ENCODE peak calls at places on chromosome 21, in seven cellular contexts. Y is naive thymus-derived CD4-positive, alpha-beta T cell; D is SJSA1; O is A549; G is H9; J is IMR-90; P is endothelial cell of umbilical vein. L is an unnamed sample. For H3K9me3, the result is how much of the 10 kb centered on the place peaks cover.

GRCh38 chr21:28770867-28771661 is 221.6 kb downstream of the LTN1 start:
- DNase-seq in Y (no peak), D (no peak), O (no peak), G (no peak), J (peak), P (no peak), L (peak)

GRCh38 chr21:27564684-27565280 is 597.9 kb upstream of the ADAMTS5 start:
- DNase-seq in Y (no peak), D (peak), O (no peak), G (peak), J (peak), P (peak), L (no peak)

GRCh38 chr21:27505516-27505915 is 538.6 kb upstream of the ADAMTS5 start:
- DNase-seq in Y (no peak), D (no peak), O (no peak), G (no peak), J (peak), P (no peak), L (no peak)

GRCh38 chr21:15367061-15367626 is 302.3 kb upstream of the NRIP1 start:
- DNase-seq in Y (no peak), D (no peak), O (no peak), G (peak), J (no peak), P (no peak), L (no peak)

GRCh38 chr21:31917108-31917507 is 44.3 kb downstream of the HUNK start:
- DNase-seq in Y (no peak), D (no peak), O (no peak), G (no peak), J (no peak), P (no peak), L (no peak)

GRCh38 chr21:36699026-36699545 is at the start of gene SIM2:
- DNase-seq in Y (no peak), D (no peak), O (no peak), G (peak), J (peak), P (no peak), L (no peak)

GRCh38 chr21:41850085-41850484 is 29.1 kb downstream of the PRDM15 start:
- DNase-seq in Y (no peak), D (no peak), O (no peak), G (no peak), J (no peak), P (no peak), L (no peak)

GRCh38 chr21:38140192-38140905 is 116.4 kb upstream of the KCNJ15 start:
- DNase-seq in Y (no peak), D (no peak), O (peak), G (no peak), J (peak), P (peak), L (no peak)

GRCh38 chr21:14270631-14271030 is 54.7 kb downstream of the RBM11 start:
- DNase-seq in Y (no peak), D (no peak), O (no peak), G (no peak), J (no peak), P (no peak), L (no peak)

GRCh38 chr21:36125513-36126121 is 9.3 kb upstream of the CBR3 start:
- DNase-seq in Y (peak), D (no peak), O (no peak), G (no peak), J (peak), P (peak), L (no peak)

GRCh38 chr21:28226563-28226962 is 766.1 kb downstream of the LTN1 start:
- DNase-seq in Y (no peak), D (no peak), O (no peak), G (no peak), J (no peak), P (no peak), L (no peak)

GRCh38 chr21:45768011-45768740 is 124.7 kb downstream of the PCBP3 start:
- DNase-seq in Y (peak), D (no peak), O (no peak), G (no peak), J (peak), P (no peak), L (no peak)

GRCh38 chr21:37153193-37153934 is 80.3 kb downstream of the TTC3 start:
- DNase-seq in Y (no peak), D (no peak), O (no peak), G (no peak), J (peak), P (peak), L (no peak)

GRCh38 chr21:34580181-34580700 is 34.7 kb downstream of the RCAN1 start:
- DNase-seq in Y (no peak), D (peak), O (no peak), G (no peak), J (no peak), P (peak), L (peak)
- H3K27ac ChIP-seq in Y (no peak), D (no peak), O (no peak), G (no peak), J (no peak), P (no peak), L (peak)

GRCh38 chr21:30555095-30555494 is 6.0 kb downstream of the KRTAP19-7 start:
- DNase-seq in Y (no peak), D (no peak), O (no peak), G (no peak), J (no peak), P (no peak), L (no peak)

DNA sequence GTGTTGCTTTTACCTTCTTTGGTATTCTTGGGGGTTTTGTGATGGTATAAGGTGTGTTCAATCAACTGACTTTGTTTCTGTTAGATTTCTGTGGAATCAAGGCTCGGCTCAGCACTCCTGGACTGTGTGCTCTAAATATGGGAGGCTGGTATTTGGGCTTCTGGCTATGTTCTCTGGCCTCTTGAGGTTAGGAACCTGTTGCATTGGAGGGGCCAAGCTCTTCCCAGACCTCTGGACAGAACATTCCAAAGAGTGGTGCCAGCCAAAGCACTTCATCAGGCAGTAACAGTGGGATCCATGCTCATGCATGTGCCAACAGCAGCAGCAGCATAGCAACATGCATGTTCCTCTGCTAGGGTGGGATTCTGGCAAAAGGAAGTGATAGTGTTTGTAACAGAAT is 8.3 kb downstream of the KRTAP19-7 start:
- DNase-seq in Y (no peak), D (no peak), O (no peak), G (no peak), J (no peak), P (no peak), L (no peak)
- H3K9me3 ChIP-seq in Y (under half), D (under half), O (under half), G (under half), J (under half), P (under half), L (under half)

GRCh38 chr21:34345892-34346291 is 17.9 kb upstream of the KCNE2 start:
- DNase-seq in Y (no peak), D (peak), O (no peak), G (no peak), J (peak), P (no peak), L (peak)
- H3K27ac ChIP-seq in Y (no peak), D (peak), O (no peak), G (no peak), J (peak), P (no peak), L (peak)

GRCh38 chr21:7951854-7952519 is 2569.4 kb upstream of the TPTE start:
- DNase-seq in Y (no peak), D (no peak), O (no peak), G (no peak), J (no peak), P (no peak), L (no peak)
- H3K9me3 ChIP-seq in Y (half or more), D (half or more), O (under half), G (under half), J (half or more), P (half or more), L (half or more)

DNA sequence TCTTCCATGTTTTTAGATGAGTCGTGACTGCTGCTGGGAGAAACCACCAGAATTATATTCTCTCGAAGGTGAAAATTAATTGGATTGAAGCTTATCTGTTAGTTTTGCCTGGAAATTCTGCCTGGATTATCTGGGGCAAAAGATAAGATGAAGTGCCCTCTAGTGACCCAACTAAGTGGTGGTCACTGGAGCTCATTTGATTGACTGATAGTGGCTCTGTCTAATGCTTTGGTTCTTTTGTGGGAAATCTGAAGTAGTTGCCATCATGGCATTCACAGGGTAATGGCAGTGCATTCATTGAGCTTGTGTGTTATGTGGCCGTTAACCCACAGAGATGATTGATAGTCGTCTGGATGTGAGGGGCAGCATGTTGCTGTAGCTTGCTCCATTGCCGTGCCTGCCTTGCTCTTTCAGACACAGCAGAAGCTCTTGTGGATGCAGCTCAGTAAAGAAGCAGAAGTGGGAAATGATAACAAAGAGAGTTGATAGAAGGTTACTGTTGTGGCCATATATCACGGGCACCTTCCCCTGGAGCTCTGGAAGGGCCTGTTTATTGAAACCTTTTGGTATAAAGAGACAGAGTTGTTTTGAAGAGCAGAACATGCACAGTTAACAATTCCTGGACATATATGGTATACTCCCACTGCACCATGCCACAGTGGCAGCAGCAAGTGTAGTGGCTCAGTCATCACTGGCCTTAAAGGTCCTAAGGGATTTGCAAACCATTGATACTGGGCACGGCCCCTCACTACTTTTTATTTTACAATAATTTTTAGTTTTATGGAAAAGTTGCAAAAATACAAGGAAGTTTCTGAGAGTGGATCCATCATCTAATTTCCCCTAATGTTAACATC is 42.0 kb downstream of the CXADR start:
- DNase-seq in Y (no peak), D (no peak), O (peak), G (no peak), J (peak), P (peak), L (no peak)
- H3K27ac ChIP-seq in Y (no peak), D (no peak), O (no peak), G (no peak), J (no peak), P (no peak), L (no peak)

DNA sequence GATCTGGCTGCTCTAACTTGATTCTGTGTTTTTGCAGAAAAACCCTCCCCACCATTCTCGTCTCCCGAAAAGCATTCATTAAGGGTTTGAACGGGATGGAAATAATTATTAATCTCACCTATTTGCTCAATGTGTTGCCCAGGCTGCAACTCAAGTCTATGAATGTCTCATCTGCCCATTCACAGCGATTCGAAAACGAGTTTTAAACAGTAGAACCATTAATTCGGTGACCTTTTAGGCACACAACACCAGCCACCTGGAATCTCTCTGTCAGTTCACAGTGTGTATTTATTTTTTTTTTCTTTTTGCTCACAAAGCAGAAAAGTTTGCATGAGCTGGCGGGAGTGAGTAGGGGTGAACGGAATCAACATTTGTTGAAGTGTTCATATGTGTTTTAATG is 764.7 kb upstream of the TPTE start:
- DNase-seq in Y (no peak), D (no peak), O (no peak), G (no peak), J (no peak), P (no peak), L (no peak)
- H3K9me3 ChIP-seq in Y (under half), D (under half), O (under half), G (half or more), J (under half), P (under half), L (under half)

DNA sequence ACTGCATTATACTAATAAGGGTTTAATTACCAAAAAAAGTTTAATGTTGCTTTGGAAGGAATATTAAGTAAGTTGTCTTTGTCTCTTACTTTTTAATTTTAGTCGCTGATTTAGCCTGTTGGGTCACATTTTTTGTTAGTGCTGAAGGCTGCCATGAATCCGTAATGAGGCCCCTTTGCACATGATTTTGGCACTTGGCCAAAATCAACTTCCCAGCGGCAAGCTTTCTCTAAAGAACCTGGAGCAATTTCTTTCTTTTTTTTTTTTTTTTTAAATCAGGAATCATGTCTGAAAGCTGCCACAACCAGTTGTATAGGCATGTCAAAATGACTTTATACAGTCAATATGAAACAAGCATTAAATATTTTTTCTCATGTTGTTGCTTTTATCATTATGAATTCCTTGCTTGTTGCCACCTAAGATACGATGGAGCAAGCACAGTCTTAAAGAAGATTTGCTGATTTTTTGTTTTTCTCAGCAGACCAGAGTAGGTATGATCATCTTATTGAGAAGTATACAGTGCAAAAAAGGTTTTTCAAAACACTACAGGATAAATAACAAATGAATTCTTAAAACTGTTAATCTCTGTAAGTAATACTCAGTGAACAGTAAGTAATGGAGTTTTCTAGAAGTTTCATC is 690.4 kb downstream of the USP25 start:
- DNase-seq in Y (no peak), D (peak), O (no peak), G (no peak), J (peak), P (peak), L (no peak)
- H3K27ac ChIP-seq in Y (no peak), D (peak), O (peak), G (no peak), J (no peak), P (peak), L (peak)

GRCh38 chr21:8988696-8989095 is 1532.7 kb upstream of the TPTE start:
- DNase-seq in Y (no peak), D (no peak), O (no peak), G (no peak), J (no peak), P (no peak), L (no peak)
- H3K9me3 ChIP-seq in Y (under half), D (under half), O (under half), G (half or more), J (under half), P (under half), L (under half)

GRCh38 chr21:44730028-44730395 is 18.6 kb upstream of the TSPEAR start:
- DNase-seq in Y (no peak), D (no peak), O (no peak), G (no peak), J (no peak), P (no peak), L (no peak)
- H3K27ac ChIP-seq in Y (no peak), D (no peak), O (no peak), G (no peak), J (no peak), P (no peak), L (no peak)

GRCh38 chr21:39908265-39908923 is 41.2 kb downstream of the PCP4 start:
- DNase-seq in Y (no peak), D (no peak), O (no peak), G (peak), J (no peak), P (no peak), L (no peak)
- H3K9me3 ChIP-seq in Y (under half), D (under half), O (under half), G (under half), J (under half), P (under half), L (under half)

L was measured in vagina.